ENCODE peak calls at places on chromosomes 2 and 18, in six cellular contexts. W, J, E, M, X and V are unnamed samples.

GRCh38 chr18:55250729-55251128 is 291.5 kb upstream of the CCDC68 start:
- DNase-seq in J (no peak), X (no peak), W (no peak), M (no peak), E (no peak), V (no peak)

GRCh38 chr2:6863792-6864191 is 1.9 kb downstream of the CMPK2 start:
- DNase-seq in M (no peak), X (no peak), J (no peak), E (no peak), W (no peak), V (no peak)

GRCh38 chr2:144349674-144350073 is 170.2 kb downstream of the ZEB2 start:
- DNase-seq in J (no peak), X (no peak), W (no peak), E (no peak), M (no peak), V (no peak)

GRCh38 chr2:74525717-74526648 is at the start of gene DQX1:
- DNase-seq in W (no peak), M (peak), E (peak), X (no peak), J (no peak), V (no peak)

GRCh38 chr2:238854699-238855111 is 6.8 kb downstream of the TWIST2 start:
- DNase-seq in J (no peak), X (no peak), W (no peak), M (no peak), E (no peak), V (no peak)

GRCh38 chr2:147688252-147688651 is 156.6 kb upstream of the ACVR2A start:
- DNase-seq in E (no peak), X (no peak), W (no peak), M (no peak), J (no peak), V (no peak)

GRCh38 chr18:31555971-31556747 is 35.5 kb upstream of the TTR start:
- DNase-seq in E (peak), M (peak), W (peak), X (peak), J (peak), V (no peak)

GRCh38 chr18:37764526-37764925 is 198.9 kb upstream of the CELF4 start:
- DNase-seq in W (no peak), M (no peak), J (no peak), X (no peak), E (no peak), V (no peak)

GRCh38 chr2:2850891-2851290 is 519.8 kb upstream of the MYT1L start:
- DNase-seq in J (no peak), E (no peak), X (no peak), W (no peak), M (no peak), V (no peak)

GRCh38 chr2:85606116-85606455 is 3.6 kb upstream of the TMEM150A start:
- DNase-seq in W (no peak), M (no peak), J (no peak), E (no peak), X (no peak), V (no peak)

GRCh38 chr2:9768388-9768787 is 74.9 kb upstream of the TAF1B start:
- DNase-seq in M (no peak), J (no peak), W (no peak), E (peak), X (peak), V (no peak)

GRCh38 chr2:59936031-59936430 is 617.4 kb downstream of the BCL11A start:
- DNase-seq in J (no peak), X (no peak), M (no peak), E (no peak), W (no peak), V (no peak)

GRCh38 chr2:66733361-66733760 is 298.4 kb downstream of the MEIS1 start:
- DNase-seq in E (no peak), X (no peak), W (no peak), M (no peak), J (no peak), V (no peak)

GRCh38 chr18:36829362-36830140 is 624 bp downstream of the KIAA1328 start:
- DNase-seq in M (no peak), J (no peak), X (no peak), W (no peak), E (peak), V (no peak)

GRCh38 chr2:216075510-216076485 is 5.8 kb downstream of the PECR start:
- DNase-seq in W (no peak), E (no peak), J (no peak), M (no peak), X (no peak), V (no peak)

GRCh38 chr2:207930747-207931146 is 94.6 kb downstream of the PLEKHM3 start:
- DNase-seq in X (no peak), W (no peak), M (no peak), E (peak), J (peak), V (peak)

GRCh38 chr2:219285894-219286425 is 6.8 kb downstream of the DNAJB2 start:
- DNase-seq in J (no peak), X (peak), E (no peak), M (no peak), W (no peak), V (no peak)

GRCh38 chr2:7609556-7610323 is 692.5 kb downstream of the RNF144A start:
- DNase-seq in M (no peak), W (no peak), E (no peak), X (no peak), J (no peak), V (no peak)

GRCh38 chr2:80969900-80970299 is 665.3 kb upstream of the LRRTM1 start:
- DNase-seq in M (no peak), X (no peak), J (no peak), W (no peak), E (no peak), V (no peak)

GRCh38 chr2:26652361-26653041 is 11.3 kb upstream of the CIB4 start:
- DNase-seq in W (no peak), X (no peak), J (no peak), E (peak), M (no peak), V (no peak)

GRCh38 chr2:46589381-46589780 is 110.0 kb downstream of the TMEM247 start:
- DNase-seq in X (no peak), J (no peak), M (no peak), W (no peak), E (no peak), V (no peak)

GRCh38 chr2:46580416-46580815 is 101.1 kb downstream of the TMEM247 start:
- DNase-seq in X (no peak), M (no peak), E (no peak), W (no peak), J (no peak), V (no peak)

GRCh38 chr2:46578966-46579365 is 99.6 kb downstream of the TMEM247 start:
- DNase-seq in X (no peak), M (no peak), E (no peak), J (no peak), W (no peak), V (no peak)

GRCh38 chr2:46584134-46584533 is 104.8 kb downstream of the TMEM247 start:
- DNase-seq in W (no peak), X (no peak), E (no peak), M (no peak), J (no peak), V (no peak)
- TF ChIP-seq CTCF in W (no peak), X (no peak), E (no peak), M (no peak), J (no peak), V (no peak)

GRCh38 chr2:227503433-227504406 is 31.8 kb downstream of the AGFG1 start:
- DNase-seq in W (peak), E (peak), M (no peak), J (peak), X (no peak), V (no peak)

GRCh38 chr2:227497158-227497557 is 25.2 kb downstream of the AGFG1 start:
- DNase-seq in E (no peak), M (no peak), X (no peak), W (no peak), J (no peak), V (no peak)

GRCh38 chr2:227504700-227505099 is 32.7 kb downstream of the AGFG1 start:
- DNase-seq in M (no peak), E (no peak), W (no peak), J (no peak), X (no peak), V (no peak)

GRCh38 chr2:227499971-227500630 is 28.1 kb downstream of the AGFG1 start:
- DNase-seq in X (no peak), W (no peak), E (no peak), M (no peak), J (no peak), V (no peak)
- TF ChIP-seq CTCF in X (no peak), W (no peak), E (no peak), M (no peak), J (peak), V (no peak)

GRCh38 chr18:74739926-74740325 is 142.3 kb downstream of the ZNF407 start:
- DNase-seq in W (no peak), M (no peak), X (no peak), E (no peak), J (no peak), V (no peak)

GRCh38 chr18:74742573-74742972 is 144.9 kb downstream of the ZNF407 start:
- DNase-seq in M (no peak), E (no peak), J (no peak), W (no peak), X (no peak), V (no peak)

GRCh38 chr18:74748809-74749208 is 151.1 kb downstream of the ZNF407 start:
- DNase-seq in W (no peak), E (no peak), M (no peak), X (no peak), J (no peak), V (no peak)

GRCh38 chr18:74745658-74746403 is 148.2 kb downstream of the ZNF407 start:
- DNase-seq in M (no peak), J (peak), E (peak), W (peak), X (no peak), V (no peak)
- TF ChIP-seq CTCF in M (no peak), J (no peak), E (no peak), W (no peak), X (no peak), V (no peak)

GRCh38 chr2:37168217-37168981 is 11.6 kb upstream of the EIF2AK2 start:
- DNase-seq in M (peak), X (peak), W (peak), J (peak), E (peak), V (no peak)
- TF ChIP-seq CTCF in M (peak), X (peak), W (peak), J (no peak), E (peak), V (peak)

DNA sequence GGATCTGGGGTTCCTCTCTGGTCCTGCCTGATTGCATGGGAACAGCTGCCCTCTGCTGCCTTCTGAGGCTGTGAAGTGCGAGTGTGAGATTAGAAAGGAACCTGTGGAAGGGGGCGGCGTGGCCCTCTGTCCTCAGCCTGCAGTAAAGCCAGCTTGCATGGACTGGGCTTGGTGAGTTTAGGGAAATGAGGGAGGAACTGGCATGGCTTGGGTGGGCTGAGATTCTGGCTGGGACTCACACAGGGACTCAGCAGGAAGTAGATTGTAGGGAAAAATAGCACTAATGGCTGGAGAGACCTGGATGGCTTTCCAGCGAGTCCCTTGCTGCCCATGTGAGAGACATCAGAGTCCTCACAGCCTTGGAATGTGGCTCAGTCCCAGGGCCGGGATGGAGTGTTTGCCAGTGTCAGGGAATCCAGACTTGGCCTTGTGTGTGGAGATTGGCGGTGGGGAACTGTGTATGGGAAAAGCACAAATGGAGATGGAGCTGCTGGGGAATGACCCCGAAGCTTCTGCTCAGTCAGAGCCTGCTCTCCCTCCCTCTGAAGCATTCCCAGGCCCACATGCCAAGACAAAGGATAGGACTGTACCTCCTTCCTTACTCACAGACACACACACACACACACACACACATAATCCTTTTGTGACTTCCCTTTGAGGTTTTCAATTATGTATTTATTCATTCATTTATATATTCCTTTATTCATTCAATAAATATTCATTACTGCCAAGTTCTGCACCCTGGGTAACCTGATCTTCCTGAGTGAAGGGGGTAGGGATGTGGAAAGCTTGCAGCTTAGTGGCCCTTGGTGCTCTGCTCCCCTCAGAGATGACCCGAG is 115.4 kb downstream of the ACAA2 start:
- DNase-seq in M (no peak), J (no peak), X (peak), W (no peak), E (no peak), V (peak)
- TF ChIP-seq CTCF in M (no peak), J (no peak), X (no peak), W (no peak), E (peak), V (no peak)

DNA sequence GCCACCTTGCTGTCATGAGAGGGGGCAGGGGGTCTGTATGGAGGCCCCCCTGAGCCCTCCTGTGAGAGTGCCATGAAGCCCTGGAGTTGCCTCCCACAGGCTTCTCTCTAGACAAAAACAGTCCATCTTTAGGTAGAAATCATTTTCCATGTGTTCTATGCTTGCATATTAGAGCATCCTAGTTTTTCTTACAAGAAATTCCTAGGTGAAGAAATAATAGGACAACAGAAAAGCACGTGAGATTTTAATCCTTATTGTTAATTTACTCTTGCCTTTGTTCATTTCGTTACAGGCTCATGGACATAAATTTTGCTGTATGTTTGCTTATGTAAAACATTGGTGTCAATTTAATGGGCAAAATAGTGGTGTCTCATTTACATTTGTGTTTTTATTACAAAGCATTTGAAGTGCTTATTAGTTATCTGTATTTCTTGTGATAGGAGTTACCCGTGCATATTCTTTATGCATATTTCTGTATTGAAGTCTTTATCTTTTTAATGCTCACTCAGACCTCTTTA is 336.9 kb upstream of the RAB6C start:
- DNase-seq in W (no peak), E (no peak), M (no peak), X (no peak), J (no peak), V (no peak)
- TF ChIP-seq CTCF in W (no peak), E (no peak), M (no peak), X (no peak), J (no peak), V (no peak)

GRCh38 chr2:193348055-193348454 is 1153.3 kb upstream of the TMEFF2 start:
- DNase-seq in E (no peak), J (no peak), W (no peak), M (no peak), X (no peak), V (no peak)

GRCh38 chr2:193349642-193350041 is 1154.9 kb upstream of the TMEFF2 start:
- DNase-seq in M (no peak), X (no peak), E (no peak), W (no peak), J (no peak), V (no peak)

DNA sequence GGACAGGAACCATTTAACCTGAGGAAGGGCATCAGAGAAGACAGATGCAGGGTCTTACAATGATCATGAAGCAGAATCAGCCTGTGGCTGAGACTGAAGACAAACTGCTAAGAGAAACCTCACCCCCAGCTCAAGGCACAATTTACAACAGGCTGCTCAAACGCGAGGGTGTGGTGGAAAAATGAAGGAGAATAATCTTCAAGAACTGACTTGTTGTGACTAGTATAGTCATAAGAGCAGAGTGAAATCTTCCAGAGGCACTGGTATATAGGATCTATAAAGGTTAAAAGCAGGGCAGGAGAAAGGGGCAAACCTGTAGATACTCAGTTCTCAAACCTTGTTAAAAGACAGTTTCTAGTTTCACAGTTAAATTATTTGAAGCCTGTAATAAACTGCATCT is 1155.8 kb upstream of the TMEFF2 start:
- DNase-seq in W (no peak), X (no peak), M (no peak), J (no peak), E (no peak), V (no peak)
- TF ChIP-seq CTCF in W (no peak), X (no peak), M (no peak), J (no peak), E (no peak), V (no peak)

GRCh38 chr2:206533977-206534376 is 90.6 kb downstream of the ADAM23 start:
- DNase-seq in W (no peak), X (no peak), J (no peak), M (no peak), E (no peak), V (no peak)

GRCh38 chr2:206527153-206527552 is 83.8 kb downstream of the ADAM23 start:
- DNase-seq in X (no peak), E (no peak), W (no peak), M (no peak), J (no peak), V (no peak)

GRCh38 chr2:206526416-206526815 is 83.1 kb downstream of the ADAM23 start:
- DNase-seq in J (no peak), E (no peak), M (no peak), X (no peak), W (no peak), V (no peak)

GRCh38 chr2:206535587-206535986 is 92.3 kb downstream of the ADAM23 start:
- DNase-seq in W (no peak), E (no peak), X (no peak), M (no peak), J (no peak), V (no peak)

DNA sequence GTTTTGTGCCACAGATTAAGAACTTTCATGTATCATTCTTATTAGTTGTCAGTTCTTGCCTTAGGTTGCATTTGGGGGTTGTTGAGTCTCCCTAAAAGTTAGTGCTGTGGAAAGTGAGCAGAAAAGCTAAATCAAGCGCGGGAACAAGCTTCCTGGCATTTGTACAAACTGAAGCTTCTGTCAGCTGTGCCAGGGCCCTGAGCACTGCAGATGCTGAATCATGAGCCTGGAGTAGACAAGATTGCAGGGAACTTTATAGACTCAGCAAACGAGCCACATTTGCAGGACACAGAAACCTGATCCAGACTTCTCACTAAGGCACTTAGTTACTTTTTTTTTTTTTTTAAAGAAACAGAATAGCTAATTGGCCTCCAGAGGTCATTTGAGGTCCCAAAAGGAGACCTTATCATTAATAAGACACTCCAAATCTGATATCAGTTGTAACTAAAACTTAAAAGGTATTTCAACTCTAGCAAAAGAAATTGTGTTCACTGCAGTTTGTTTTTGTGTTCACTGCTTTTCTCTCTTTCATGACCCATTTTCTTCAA is 88.7 kb downstream of the ADAM23 start:
- DNase-seq in J (no peak), M (no peak), E (peak), X (no peak), W (no peak), V (no peak)
- TF ChIP-seq CTCF in J (no peak), M (no peak), E (no peak), X (no peak), W (no peak), V (no peak)